ENCODE peak calls at places on chromosomes 13 and 19, in ten cellular contexts. V, M, Z, H, W, O, D, P, L and K are unnamed samples.

GRCh38 chr19:1882089-1882785 is 3.1 kb downstream of the ABHD17A start:
- DNase-seq in V (peak), M (no peak), Z (no peak), H (no peak), W (peak), O (no peak), D (no peak), P (no peak), L (no peak), K (no peak)

GRCh38 chr19:15438124-15438496 is 11.6 kb downstream of the WIZ start:
- DNase-seq in V (no peak), M (no peak), Z (no peak), H (no peak), W (no peak), O (no peak), D (no peak), P (no peak), L (no peak), K (no peak)

GRCh38 chr19:55563261-55563690 is 17.4 kb downstream of the ZNF579 start:
- DNase-seq in V (no peak), M (peak), Z (no peak), H (peak), W (no peak), O (peak), D (peak), P (no peak), L (no peak), K (no peak)

GRCh38 chr13:89602655-89603054 is 1744.8 kb upstream of the MIR17HG start:
- DNase-seq in V (no peak), M (no peak), Z (no peak), H (no peak), W (no peak), O (no peak), D (no peak), P (no peak), L (no peak), K (no peak)

GRCh38 chr19:15393963-15394362 is 14.4 kb upstream of the AKAP8 start:
- DNase-seq in V (no peak), M (no peak), Z (no peak), H (no peak), W (no peak), O (no peak), D (no peak), P (no peak), L (no peak), K (no peak)

GRCh38 chr19:245457-245856 is 45.7 kb downstream of the PLPP2 start:
- DNase-seq in V (no peak), M (no peak), Z (no peak), H (no peak), W (no peak), O (no peak), D (no peak), P (no peak), L (no peak), K (no peak)

GRCh38 chr13:112510987-112511715 is 76.8 kb downstream of the TUBGCP3 start:
- DNase-seq in V (no peak), M (no peak), Z (no peak), H (no peak), W (no peak), O (no peak), D (no peak), P (no peak), L (no peak), K (no peak)

GRCh38 chr13:26327905-26328304 is 74.0 kb downstream of the CDK8 start:
- DNase-seq in V (no peak), M (no peak), Z (no peak), H (no peak), W (no peak), O (no peak), D (no peak), P (no peak), L (no peak), K (no peak)

GRCh38 chr19:38665950-38666661 is 18.7 kb downstream of the ACTN4 start:
- DNase-seq in V (no peak), M (peak), Z (no peak), H (peak), W (no peak), O (peak), D (no peak), P (peak), L (peak), K (no peak)

GRCh38 chr19:13860679-13861391 is 16.1 kb upstream of the NANOS3 start:
- DNase-seq in V (no peak), M (no peak), Z (no peak), H (no peak), W (no peak), O (no peak), D (no peak), P (no peak), L (no peak), K (no peak)

GRCh38 chr19:44512326-44513298 is 12.3 kb upstream of the ZNF180 start:
- DNase-seq in V (no peak), M (peak), Z (no peak), H (no peak), W (peak), O (no peak), D (no peak), P (no peak), L (peak), K (peak)

GRCh38 chr13:91162180-91162579 is 185.3 kb upstream of the MIR17HG start:
- DNase-seq in V (no peak), M (no peak), Z (no peak), H (no peak), W (no peak), O (no peak), D (no peak), P (no peak), L (no peak), K (no peak)

GRCh38 chr19:19259741-19260140 is 13.4 kb downstream of the TM6SF2 start:
- DNase-seq in V (no peak), M (no peak), Z (no peak), H (no peak), W (no peak), O (no peak), D (no peak), P (no peak), L (no peak), K (peak)

GRCh38 chr13:35912841-35913240 is 218.3 kb downstream of the DCLK1 start:
- DNase-seq in V (no peak), M (no peak), Z (no peak), H (no peak), W (no peak), O (no peak), D (no peak), P (no peak), L (no peak), K (no peak)

GRCh38 chr13:31476266-31476665 is 263.1 kb upstream of the RXFP2 start:
- DNase-seq in V (no peak), M (peak), Z (no peak), H (peak), W (no peak), O (no peak), D (no peak), P (no peak), L (no peak), K (no peak)

GRCh38 chr13:23175920-23176319 is 4.9 kb upstream of the SGCG start:
- DNase-seq in V (no peak), M (no peak), Z (no peak), H (no peak), W (no peak), O (no peak), D (no peak), P (no peak), L (no peak), K (no peak)

GRCh38 chr13:34577051-34577450 is 365.0 kb upstream of the NBEA start:
- DNase-seq in V (no peak), M (no peak), Z (no peak), H (no peak), W (no peak), O (no peak), D (no peak), P (no peak), L (no peak), K (no peak)

GRCh38 chr13:27775943-27776342 is 16.3 kb upstream of the GSX1 start:
- DNase-seq in V (no peak), M (peak), Z (peak), H (no peak), W (no peak), O (no peak), D (no peak), P (no peak), L (peak), K (no peak)

GRCh38 chr13:37769078-37769477 is 100.5 kb downstream of the TRPC4 start:
- DNase-seq in V (no peak), M (no peak), Z (no peak), H (no peak), W (no peak), O (no peak), D (no peak), P (no peak), L (no peak), K (no peak)

GRCh38 chr19:34487651-34488051 is 6.1 kb downstream of the WTIP start:
- DNase-seq in V (no peak), M (peak), Z (no peak), H (no peak), W (no peak), O (no peak), D (no peak), P (no peak), L (no peak), K (no peak)

GRCh38 chr13:96033220-96034015 is 19.8 kb downstream of the UGGT2 start:
- DNase-seq in V (no peak), M (no peak), Z (no peak), H (no peak), W (no peak), O (no peak), D (no peak), P (no peak), L (no peak), K (no peak)

GRCh38 chr13:108185218-108185617 is 30.1 kb downstream of the LIG4 start:
- DNase-seq in V (no peak), M (no peak), Z (no peak), H (no peak), W (no peak), O (no peak), D (no peak), P (no peak), L (no peak), K (no peak)

GRCh38 chr19:13260883-13261653 is 110.9 kb downstream of the IER2 start:
- DNase-seq in V (no peak), M (no peak), Z (no peak), H (no peak), W (no peak), O (no peak), D (no peak), P (no peak), L (no peak), K (no peak)

GRCh38 chr13:83941669-83942335 is 59.5 kb upstream of the SLITRK1 start:
- DNase-seq in V (no peak), M (no peak), Z (no peak), H (no peak), W (no peak), O (no peak), D (no peak), P (no peak), L (no peak), K (no peak)

GRCh38 chr13:106680796-106681482 is 113.0 kb upstream of the ARGLU1 start:
- DNase-seq in V (peak), M (peak), Z (no peak), H (no peak), W (no peak), O (no peak), D (no peak), P (no peak), L (no peak), K (no peak)

GRCh38 chr13:97254809-97255208 is 32.7 kb downstream of the MBNL2 start:
- DNase-seq in V (no peak), M (no peak), Z (no peak), H (no peak), W (no peak), O (no peak), D (no peak), P (no peak), L (no peak), K (no peak)